ENCODE peak calls at places on chromosomes 2 and 18, in six cellular contexts. P, V, C, D, M and J are unnamed samples.
A peak's percentile ranks its signal among the peaks of the same experiment; 100 is the strongest.

GRCh38 chr2:118121986-118122767 is 33.9 kb downstream of the INSIG2 start:
- DNase-seq in P (no peak), V (no peak), C (no peak), D (no peak), M (no peak), J (no peak)

GRCh38 chr2:241422350-241422749 is 66.3 kb downstream of the FARP2 start:
- DNase-seq in P (no peak), V (no peak), C (no peak), D (no peak), M (no peak), J (no peak)

GRCh38 chr18:49863769-49864615 is 50.7 kb upstream of the ACAA2 start:
- DNase-seq in P (no peak), V (no peak), C (no peak), D (no peak), M (no peak), J (no peak)

GRCh38 chr2:1808921-1809551 is 64.7 kb upstream of the PXDN start:
- DNase-seq in P (no peak), V (no peak), C (no peak), D (no peak), M (peak; percentile 62), J (no peak)

GRCh38 chr2:201930831-201931230 is 102.8 kb upstream of the FZD7 start:
- DNase-seq in P (no peak), V (no peak), C (no peak), D (no peak), M (no peak), J (no peak)

GRCh38 chr2:239978381-239978780 is 46.8 kb downstream of the NDUFA10 start:
- DNase-seq in P (no peak), V (no peak), C (no peak), D (no peak), M (no peak), J (no peak)

GRCh38 chr2:23379220-23379695 is 5.7 kb upstream of the KLHL29 start:
- DNase-seq in P (no peak), V (no peak), C (no peak), D (no peak), M (no peak), J (no peak)

GRCh38 chr2:3487432-3487831 is 31.9 kb downstream of the ADI1 start:
- DNase-seq in P (no peak), V (no peak), C (no peak), D (no peak), M (peak; percentile 64), J (no peak)

GRCh38 chr2:205903549-205904129 is 182.3 kb downstream of the INO80D start:
- DNase-seq in P (peak; percentile 36), V (peak; percentile 78), C (peak; percentile 76), D (no peak), M (no peak), J (no peak)

GRCh38 chr2:17813015-17813741 is 3.1 kb upstream of the MSGN1 start:
- DNase-seq in P (peak; percentile 34), V (no peak), C (no peak), D (no peak), M (no peak), J (no peak)

GRCh38 chr18:5961097-5961827 is 65.9 kb upstream of the TMEM200C start:
- DNase-seq in P (no peak), V (no peak), C (no peak), D (no peak), M (no peak), J (no peak)

GRCh38 chr2:200408428-200409311 is 101.2 kb downstream of the KCTD18 start:
- DNase-seq in P (peak; percentile 74), V (peak; percentile 33), C (peak; percentile 53), D (no peak), M (no peak), J (peak; percentile 86)

GRCh38 chr2:58976374-58977055 is 735.4 kb upstream of the FANCL start:
- DNase-seq in P (no peak), V (no peak), C (no peak), D (no peak), M (no peak), J (no peak)

GRCh38 chr2:233209117-233209977 is 42.1 kb upstream of the ATG16L1 start:
- DNase-seq in P (peak; percentile 76), V (no peak), C (no peak), D (peak; percentile 12), M (peak; percentile 31), J (peak; percentile 68)

GRCh38 chr18:79928563-79928960 is 22.9 kb downstream of the SLC66A2 start:
- DNase-seq in P (no peak), V (no peak), C (peak; percentile 14), D (no peak), M (peak; percentile 44), J (no peak)

GRCh38 chr2:95388091-95388692 is 14.3 kb upstream of the FAHD2A start:
- DNase-seq in P (no peak), V (peak; percentile 15), C (no peak), D (no peak), M (peak; percentile 58), J (no peak)

GRCh38 chr2:126784045-126784444 is 114.6 kb upstream of the TEX51 start:
- DNase-seq in P (no peak), V (no peak), C (no peak), D (no peak), M (peak; percentile 54), J (no peak)

GRCh38 chr2:46142546-46143329 is 154.5 kb upstream of the EPAS1 start:
- DNase-seq in P (peak; percentile 25), V (peak; percentile 79), C (peak; percentile 73), D (no peak), M (no peak), J (peak; percentile 30)

GRCh38 chr2:69634197-69634821 is 9.2 kb downstream of the AAK1 start:
- DNase-seq in P (no peak), V (no peak), C (no peak), D (no peak), M (no peak), J (no peak)

GRCh38 chr18:77198663-77199062 is 51.0 kb upstream of the GALR1 start:
- DNase-seq in P (no peak), V (no peak), C (no peak), D (no peak), M (no peak), J (no peak)

GRCh38 chr2:134679294-134679693 is 39.5 kb downstream of the TMEM163 start:
- DNase-seq in P (no peak), V (no peak), C (no peak), D (no peak), M (no peak), J (no peak)

GRCh38 chr2:196376984-196377877 is 205.9 kb upstream of the STK17B start:
- DNase-seq in P (no peak), V (no peak), C (no peak), D (no peak), M (no peak), J (no peak)

GRCh38 chr2:100764430-100764829 is 55.5 kb upstream of the NPAS2 start:
- DNase-seq in P (no peak), V (no peak), C (no peak), D (no peak), M (no peak), J (no peak)

GRCh38 chr18:64972545-64972944 is 778.3 kb upstream of the CDH7 start:
- DNase-seq in P (no peak), V (no peak), C (no peak), D (no peak), M (no peak), J (no peak)

GRCh38 chr2:226338825-226339224 is 460.8 kb downstream of the IRS1 start:
- DNase-seq in P (no peak), V (no peak), C (no peak), D (no peak), M (no peak), J (no peak)

GRCh38 chr18:64094210-64094609 is 54.7 kb downstream of the LINC00305 start:
- DNase-seq in P (no peak), V (no peak), C (no peak), D (no peak), M (no peak), J (no peak)

GRCh38 chr18:23307567-23308295 is 145.4 kb upstream of the RIOK3 start:
- DNase-seq in P (peak; percentile 73), V (no peak), C (no peak), D (no peak), M (peak; percentile 82), J (no peak)

GRCh38 chr2:86193901-86194567 is 1.2 kb downstream of the IMMT start:
- DNase-seq in P (no peak), V (no peak), C (no peak), D (no peak), M (no peak), J (no peak)

GRCh38 chr2:28871620-28872019 is 1.5 kb upstream of the TRMT61B start:
- DNase-seq in P (no peak), V (no peak), C (no peak), D (no peak), M (no peak), J (no peak)

GRCh38 chr18:57585421-57585820 is 1.1 kb downstream of the FECH start:
- DNase-seq in P (no peak), V (no peak), C (no peak), D (peak; percentile 33), M (no peak), J (peak; percentile 6)

GRCh38 chr2:240353944-240354343 is 81.5 kb upstream of the GPC1 start:
- DNase-seq in P (no peak), V (no peak), C (no peak), D (no peak), M (no peak), J (no peak)

GRCh38 chr2:157414050-157414449 is 29.8 kb downstream of the CYTIP start:
- DNase-seq in P (no peak), V (no peak), C (no peak), D (no peak), M (no peak), J (no peak)

GRCh38 chr2:15170068-15170775 is 390.9 kb downstream of the NBAS start:
- DNase-seq in P (no peak), V (no peak), C (no peak), D (no peak), M (no peak), J (no peak)

GRCh38 chr2:58046335-58046584 is 346 bp upstream of the VRK2 start:
- DNase-seq in P (no peak), V (no peak), C (no peak), D (no peak), M (no peak), J (no peak)

GRCh38 chr2:138421971-138422335 is 79.6 kb upstream of the SPOPL start:
- DNase-seq in P (peak; percentile 66), V (no peak), C (no peak), D (no peak), M (no peak), J (peak; percentile 53)

GRCh38 chr2:153214349-153214748 is 264.2 kb downstream of the RPRM start:
- DNase-seq in P (no peak), V (no peak), C (no peak), D (no peak), M (no peak), J (no peak)

GRCh38 chr2:37833420-37833819 is 91.7 kb upstream of the RMDN2 start:
- DNase-seq in P (no peak), V (no peak), C (no peak), D (no peak), M (no peak), J (no peak)